ENCODE peak calls at places on chromosomes 4 and X, in four cellular contexts. M, H, W and R are unnamed samples.
A peak's percentile ranks its signal among the peaks of the same experiment; 100 is the strongest.

GRCh38 chr4:133802741-133803140 is 398.8 kb downstream of the PABPC4L start:
- DNase-seq in M (peak; percentile 73), H (peak; percentile 47), W (no peak), R (no peak)

GRCh38 chr4:25966171-25966570 is 52.2 kb downstream of the SMIM20 start:
- DNase-seq in M (no peak), H (no peak), W (peak; percentile 50), R (no peak)

GRCh38 chrX:106928227-106928626 is 8.0 kb downstream of the CLDN2 start:
- DNase-seq in M (no peak), H (no peak), W (no peak), R (no peak)

GRCh38 chr4:48187813-48188212 is 53.8 kb upstream of the TXK start:
- DNase-seq in M (no peak), H (peak; percentile 25), W (no peak), R (no peak)

GRCh38 chr4:25351777-25352421 is 25.2 kb upstream of the ANAPC4 start:
- DNase-seq in M (peak; percentile 86), H (peak; percentile 23), W (no peak), R (no peak)

GRCh38 chrX:36160056-36160455 is 240.5 kb downstream of the CFAP47 start:
- DNase-seq in M (no peak), H (no peak), W (no peak), R (no peak)

GRCh38 chr4:151744614-151745013 is 16.2 kb downstream of the GATB start:
- DNase-seq in M (peak; percentile 97), H (peak; percentile 74), W (no peak), R (no peak)

GRCh38 chr4:6008766-6009385 is 9.4 kb downstream of the C4orf50 start:
- DNase-seq in M (no peak), H (no peak), W (no peak), R (no peak)

GRCh38 chr4:146520894-146521542 is 722 bp downstream of the SLC10A7 start:
- DNase-seq in M (peak; percentile 82), H (peak; percentile 54), W (peak; percentile 41), R (no peak)

GRCh38 chr4:45944000-45944399 is 179.9 kb downstream of the GABRG1 start:
- DNase-seq in M (no peak), H (no peak), W (peak; percentile 40), R (no peak)

GRCh38 chrX:46690818-46691217 is 68.1 kb downstream of the SLC9A7 start:
- DNase-seq in M (no peak), H (no peak), W (no peak), R (no peak)

GRCh38 chr4:71559957-71560541 is 221.2 kb downstream of the SLC4A4 start:
- DNase-seq in M (peak; percentile 68), H (peak; percentile 54), W (no peak), R (no peak)

GRCh38 chrX:44903107-44903506 is 30.1 kb downstream of the KDM6A start:
- DNase-seq in M (peak; percentile 90), H (peak; percentile 47), W (no peak), R (no peak)